ENCODE peak calls at places on chromosomes 11 and 22, in eight cellular contexts. One of them, this sample, is unnamed.
A peak's percentile ranks its signal among the peaks of the same experiment; 100 is the strongest.

GRCh38 chr11:21820176-21820575 is 372.7 kb upstream of the ANO5 start:
- DNase-seq in body of pancreas: no peak
- DNase-seq in astrocyte: no peak
- DNase-seq in right lobe of liver: no peak
- DNase-seq in IMR-90: no peak
- DNase-seq in coronary artery: no peak
- DNase-seq in HFF-Myc: no peak
- DNase-seq in ovary: no peak
- DNase-seq in this sample: no peak

GRCh38 chr11:69136471-69136870 is 19.3 kb upstream of the SMIM38 start:
- DNase-seq in coronary artery: no peak
- DNase-seq in body of pancreas: no peak
- DNase-seq in HFF-Myc: no peak
- DNase-seq in IMR-90: no peak
- DNase-seq in astrocyte: no peak
- DNase-seq in right lobe of liver: no peak
- DNase-seq in ovary: peak; percentile 13
- DNase-seq in this sample: no peak

GRCh38 chr11:42315846-42316245 is 856.4 kb upstream of the LRRC4C start:
- DNase-seq in IMR-90: no peak
- DNase-seq in right lobe of liver: no peak
- DNase-seq in body of pancreas: no peak
- DNase-seq in astrocyte: peak; percentile 66
- DNase-seq in ovary: no peak
- DNase-seq in coronary artery: no peak
- DNase-seq in HFF-Myc: no peak
- DNase-seq in this sample: no peak

GRCh38 chr11:128796275-128796674 is 70.8 kb downstream of the KCNJ1 start:
- DNase-seq in right lobe of liver: no peak
- DNase-seq in HFF-Myc: no peak
- DNase-seq in IMR-90: peak; percentile 79
- DNase-seq in astrocyte: peak; percentile 91
- DNase-seq in body of pancreas: no peak
- DNase-seq in coronary artery: no peak
- DNase-seq in ovary: no peak
- DNase-seq in this sample: peak; percentile 41

GRCh38 chr11:29161216-29161615 is 855.6 kb downstream of the KCNA4 start:
- DNase-seq in HFF-Myc: peak; percentile 4
- DNase-seq in body of pancreas: no peak
- DNase-seq in ovary: no peak
- DNase-seq in coronary artery: no peak
- DNase-seq in IMR-90: peak; percentile 43
- DNase-seq in right lobe of liver: no peak
- DNase-seq in astrocyte: peak; percentile 50
- DNase-seq in this sample: no peak

GRCh38 chr11:86440305-86440716 is 65.6 kb downstream of the CCDC81 start:
- DNase-seq in astrocyte: peak; percentile 85
- DNase-seq in ovary: no peak
- DNase-seq in HFF-Myc: no peak
- DNase-seq in IMR-90: peak; percentile 55
- DNase-seq in body of pancreas: no peak
- DNase-seq in coronary artery: no peak
- DNase-seq in right lobe of liver: no peak
- DNase-seq in this sample: peak; percentile 79

GRCh38 chr22:45550416-45550815 is 47.7 kb downstream of the FBLN1 start:
- DNase-seq in HFF-Myc: no peak
- DNase-seq in astrocyte: no peak
- DNase-seq in right lobe of liver: no peak
- DNase-seq in body of pancreas: no peak
- DNase-seq in IMR-90: no peak
- DNase-seq in coronary artery: no peak
- DNase-seq in ovary: no peak
- DNase-seq in this sample: no peak

GRCh38 chr11:126491092-126491491 is 135.6 kb downstream of the ST3GAL4 start:
- DNase-seq in ovary: peak; percentile 15
- DNase-seq in IMR-90: no peak
- DNase-seq in body of pancreas: no peak
- DNase-seq in coronary artery: no peak
- DNase-seq in right lobe of liver: no peak
- DNase-seq in HFF-Myc: no peak
- DNase-seq in astrocyte: no peak
- DNase-seq in this sample: no peak

GRCh38 chr11:10878408-10879214 is 20.8 kb upstream of the ZBED5 start:
- DNase-seq in coronary artery: no peak
- DNase-seq in right lobe of liver: no peak
- DNase-seq in HFF-Myc: peak; percentile 45
- DNase-seq in ovary: no peak
- DNase-seq in IMR-90: peak; percentile 72
- DNase-seq in body of pancreas: no peak
- DNase-seq in astrocyte: peak; percentile 37
- DNase-seq in this sample: peak; percentile 74

GRCh38 chr11:110186456-110186855 is 93.3 kb downstream of the ZC3H12C start:
- DNase-seq in HFF-Myc: no peak
- DNase-seq in coronary artery: no peak
- DNase-seq in body of pancreas: no peak
- DNase-seq in right lobe of liver: no peak
- DNase-seq in IMR-90: no peak
- DNase-seq in ovary: no peak
- DNase-seq in astrocyte: no peak
- DNase-seq in this sample: no peak

GRCh38 chr22:28044546-28045173 is 125.6 kb upstream of the PITPNB start:
- DNase-seq in ovary: no peak
- DNase-seq in right lobe of liver: no peak
- DNase-seq in astrocyte: no peak
- DNase-seq in IMR-90: no peak
- DNase-seq in coronary artery: no peak
- DNase-seq in body of pancreas: no peak
- DNase-seq in HFF-Myc: no peak
- DNase-seq in this sample: no peak

GRCh38 chr11:35323076-35323868 is 96.1 kb downstream of the SLC1A2 start:
- DNase-seq in IMR-90: peak; percentile 35
- DNase-seq in astrocyte: peak; percentile 46
- DNase-seq in HFF-Myc: no peak
- DNase-seq in ovary: no peak
- DNase-seq in coronary artery: no peak
- DNase-seq in body of pancreas: no peak
- DNase-seq in right lobe of liver: no peak
- DNase-seq in this sample: peak; percentile 53

GRCh38 chr11:126140932-126141291 is 70.5 kb downstream of the RPUSD4 start:
- DNase-seq in HFF-Myc: peak; percentile 67
- DNase-seq in astrocyte: peak; percentile 77
- DNase-seq in right lobe of liver: peak; percentile 65
- DNase-seq in IMR-90: peak; percentile 70
- DNase-seq in body of pancreas: peak; percentile 61
- DNase-seq in ovary: peak; percentile 86
- DNase-seq in coronary artery: no peak
- DNase-seq in this sample: peak; percentile 78

GRCh38 chr11:13776134-13776815 is 107.8 kb downstream of the FAR1 start:
- DNase-seq in HFF-Myc: no peak
- DNase-seq in IMR-90: no peak
- DNase-seq in right lobe of liver: no peak
- DNase-seq in astrocyte: no peak
- DNase-seq in ovary: no peak
- DNase-seq in coronary artery: no peak
- DNase-seq in body of pancreas: no peak
- DNase-seq in this sample: no peak

GRCh38 chr11:3854977-3855807 is at the start of gene STIM1:
- DNase-seq in HFF-Myc: peak; percentile 76
- DNase-seq in astrocyte: peak; percentile 76
- DNase-seq in body of pancreas: peak; percentile 95
- DNase-seq in right lobe of liver: peak; percentile 96
- DNase-seq in coronary artery: peak; percentile 96
- DNase-seq in ovary: peak; percentile 97
- DNase-seq in IMR-90: peak; percentile 90
- DNase-seq in this sample: peak; percentile 90

GRCh38 chr22:19554834-19555404 is 30.7 kb upstream of the CLDN5 start:
- DNase-seq in body of pancreas: no peak
- DNase-seq in ovary: no peak
- DNase-seq in HFF-Myc: no peak
- DNase-seq in right lobe of liver: no peak
- DNase-seq in astrocyte: no peak
- DNase-seq in coronary artery: no peak
- DNase-seq in IMR-90: peak; percentile 35
- DNase-seq in this sample: peak; percentile 26

GRCh38 chr11:115287266-115287665 is 216.9 kb downstream of the CADM1 start:
- DNase-seq in right lobe of liver: no peak
- DNase-seq in body of pancreas: no peak
- DNase-seq in ovary: no peak
- DNase-seq in coronary artery: no peak
- DNase-seq in astrocyte: no peak
- DNase-seq in IMR-90: no peak
- DNase-seq in HFF-Myc: no peak
- DNase-seq in this sample: no peak

GRCh38 chr22:48889209-48889830 is 938.4 kb downstream of the BRD1 start:
- DNase-seq in right lobe of liver: no peak
- DNase-seq in HFF-Myc: no peak
- DNase-seq in ovary: peak; percentile 7
- DNase-seq in IMR-90: no peak
- DNase-seq in coronary artery: peak; percentile 58
- DNase-seq in body of pancreas: no peak
- DNase-seq in astrocyte: no peak
- DNase-seq in this sample: no peak

DNA sequence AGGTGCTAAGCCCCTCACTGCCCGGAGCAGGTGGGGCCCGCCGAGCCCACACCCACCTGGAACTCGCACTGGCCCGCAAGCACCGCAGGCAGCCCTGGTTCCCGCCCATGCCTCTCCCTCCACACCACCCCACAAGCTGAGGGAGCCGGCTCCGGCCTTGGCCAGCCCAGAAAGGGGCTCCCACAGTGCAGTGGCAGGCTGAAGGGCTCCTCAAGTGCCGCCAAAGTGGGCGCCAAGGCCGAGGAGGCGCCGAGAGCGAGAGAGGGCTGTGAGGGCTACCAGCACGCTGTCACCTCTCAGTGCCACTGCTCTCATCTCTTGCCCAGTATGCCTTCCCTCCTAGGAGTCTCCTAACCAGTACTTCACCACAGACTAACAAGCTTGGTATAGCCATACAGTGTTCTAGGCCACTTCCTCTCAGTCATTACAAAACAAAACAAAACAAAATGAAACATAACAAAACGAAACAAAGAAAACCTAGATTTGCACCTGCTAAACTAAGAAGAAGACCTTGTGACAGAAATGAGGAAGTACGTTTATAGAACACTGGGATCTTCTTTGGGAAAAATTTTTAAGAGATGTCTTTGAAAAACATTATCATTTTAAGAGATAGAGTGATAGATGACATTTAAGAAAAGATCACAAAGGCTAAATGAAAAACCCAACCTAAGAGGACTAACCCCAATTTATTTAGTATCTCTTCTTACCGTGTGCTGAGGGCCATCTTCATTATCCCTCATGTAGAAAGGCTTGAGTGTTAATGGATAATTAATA is 47.7 kb upstream of the GAB2 start:
- DNase-seq in coronary artery: no peak
- DNase-seq in astrocyte: no peak
- DNase-seq in right lobe of liver: no peak
- DNase-seq in ovary: no peak
- DNase-seq in HFF-Myc: no peak
- DNase-seq in body of pancreas: no peak
- DNase-seq in IMR-90: no peak
- DNase-seq in this sample: no peak
- H3K4me3 ChIP-seq in coronary artery: no peak overlapping the region
- H3K4me3 ChIP-seq in astrocyte: no peak overlapping the region
- H3K4me3 ChIP-seq in right lobe of liver: no peak overlapping the region
- H3K4me3 ChIP-seq in ovary: no peak overlapping the region
- H3K4me3 ChIP-seq in HFF-Myc: no peak overlapping the region
- H3K4me3 ChIP-seq in body of pancreas: no peak overlapping the region
- H3K4me3 ChIP-seq in IMR-90: no peak overlapping the region
- H3K4me3 ChIP-seq in this sample: no peak overlapping the region

DNA sequence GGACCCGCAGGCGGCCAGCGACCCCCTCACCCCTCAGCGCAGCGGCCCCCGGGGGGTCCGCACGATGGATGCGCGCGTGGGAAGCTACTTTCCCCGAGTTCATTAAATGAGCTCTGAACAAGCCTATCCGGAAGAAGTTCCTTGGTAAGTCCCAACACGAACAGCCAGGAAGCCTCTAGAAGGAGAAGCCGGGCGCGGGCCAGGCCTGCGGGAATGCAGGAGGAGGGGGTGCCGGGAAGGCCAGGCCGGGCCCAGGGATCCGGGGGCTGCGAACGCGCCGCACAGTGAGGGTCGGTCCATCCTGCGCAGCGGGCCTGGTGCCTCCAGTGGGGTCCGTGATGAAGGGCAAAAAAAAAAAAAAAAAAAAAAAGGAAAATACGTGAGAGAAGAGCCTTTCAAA is 36.9 kb downstream of the TOLLIP start:
- DNase-seq in astrocyte: no peak
- DNase-seq in IMR-90: no peak
- DNase-seq in HFF-Myc: no peak
- DNase-seq in coronary artery: no peak
- DNase-seq in right lobe of liver: no peak
- DNase-seq in ovary: no peak
- DNase-seq in body of pancreas: no peak
- DNase-seq in this sample: no peak
- TF ChIP-seq CTCF in astrocyte: no peak
- TF ChIP-seq CTCF in IMR-90: no peak
- TF ChIP-seq CTCF in HFF-Myc: no peak
- TF ChIP-seq CTCF in coronary artery: no peak
- TF ChIP-seq CTCF in right lobe of liver: no peak
- TF ChIP-seq CTCF in ovary: no peak
- TF ChIP-seq CTCF in body of pancreas: no peak
- TF ChIP-seq CTCF in this sample: no peak

DNA sequence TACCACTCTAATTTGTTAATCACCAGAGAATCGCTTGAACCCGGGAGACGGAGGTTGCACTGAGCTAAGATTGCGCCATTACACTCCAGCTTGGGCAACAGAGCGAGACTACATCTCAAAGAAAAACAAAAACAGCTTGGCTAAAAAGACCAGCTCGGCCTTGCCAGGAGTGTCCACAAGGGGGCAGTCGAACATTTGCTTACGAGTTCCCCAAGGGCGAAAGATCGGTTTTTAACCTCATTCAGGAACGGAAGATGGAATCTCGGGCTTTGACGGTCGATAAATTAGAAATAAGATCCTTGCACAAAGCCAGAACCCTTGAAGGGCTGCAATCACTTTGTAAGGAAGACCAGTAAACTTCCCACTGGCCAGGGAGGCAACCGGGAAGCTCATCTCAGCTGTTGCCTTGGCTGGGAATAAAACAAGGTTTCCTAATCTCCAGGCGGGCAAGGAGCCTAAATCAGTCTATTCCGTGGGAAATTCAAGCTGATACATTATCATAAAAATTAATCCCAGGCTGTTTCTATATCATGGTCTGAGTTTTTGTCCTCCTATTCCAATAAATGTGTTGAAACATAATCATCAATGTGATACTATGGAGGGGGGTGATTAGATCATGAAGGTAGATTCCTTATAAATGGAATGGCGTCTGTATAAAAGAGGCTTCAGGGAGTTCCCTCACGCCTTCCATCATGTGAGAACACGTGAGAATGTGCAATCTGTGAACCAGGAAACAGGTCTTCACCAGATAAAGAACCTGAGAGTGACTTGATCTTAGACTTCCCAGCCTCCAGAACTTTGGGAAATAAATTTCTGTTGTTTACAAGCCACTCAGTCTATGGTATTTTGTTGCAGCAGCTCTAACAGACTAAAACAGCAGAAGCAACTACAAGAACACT is 14.9 kb upstream of the SLC29A2 start:
- DNase-seq in coronary artery: peak; percentile 84
- DNase-seq in right lobe of liver: peak; percentile 82
- DNase-seq in HFF-Myc: peak; percentile 77
- DNase-seq in body of pancreas: peak; percentile 94
- DNase-seq in IMR-90: peak; percentile 80
- DNase-seq in astrocyte: peak; percentile 52
- DNase-seq in ovary: peak; percentile 85
- DNase-seq in this sample: peak; percentile 84
- H3K4me3 ChIP-seq in coronary artery: peak overlapping the region; percentile 54
- H3K4me3 ChIP-seq in right lobe of liver: no peak overlapping the region
- H3K4me3 ChIP-seq in HFF-Myc: no peak overlapping the region
- H3K4me3 ChIP-seq in body of pancreas: no peak overlapping the region
- H3K4me3 ChIP-seq in IMR-90: peak overlapping the region; percentile 23
- H3K4me3 ChIP-seq in astrocyte: peak overlapping the region; percentile 46
- H3K4me3 ChIP-seq in ovary: peak overlapping the region; percentile 8
- H3K4me3 ChIP-seq in this sample: peak overlapping the region; percentile 34

GRCh38 chr11:34051349-34052035 is at the start of gene CAPRIN1:
- DNase-seq in body of pancreas: peak; percentile 88
- DNase-seq in coronary artery: peak; percentile 91
- DNase-seq in right lobe of liver: peak; percentile 92
- DNase-seq in astrocyte: peak; percentile 63
- DNase-seq in HFF-Myc: peak; percentile 59
- DNase-seq in IMR-90: peak; percentile 83
- DNase-seq in ovary: peak; percentile 91
- DNase-seq in this sample: peak; percentile 83
- TF ChIP-seq CTCF in body of pancreas: peak; percentile 4
- TF ChIP-seq CTCF in coronary artery: no peak
- TF ChIP-seq CTCF in right lobe of liver: no peak
- TF ChIP-seq CTCF in astrocyte: no peak
- TF ChIP-seq CTCF in HFF-Myc: no peak
- TF ChIP-seq CTCF in IMR-90: no peak
- TF ChIP-seq CTCF in ovary: no peak
- TF ChIP-seq CTCF in this sample: no peak